ENCODE peak calls at places on chromosome 5, in four cellular contexts. Y, L, H and W are unnamed samples.

GRCh38 chr5:26662806-26663360 is 375.5 kb downstream of the CDH9 start:
- DNase-seq in Y (no peak), L (no peak), H (no peak), W (no peak)

GRCh38 chr5:113846941-113847340 is 333.4 kb downstream of the YTHDC2 start:
- DNase-seq in Y (no peak), L (no peak), H (no peak), W (no peak)

GRCh38 chr5:155898284-155898683 is 428.7 kb upstream of the SGCD start:
- DNase-seq in Y (no peak), L (no peak), H (no peak), W (no peak)

GRCh38 chr5:40717281-40717680 is 37.6 kb downstream of the PTGER4 start:
- DNase-seq in Y (no peak), L (no peak), H (no peak), W (no peak)

GRCh38 chr5:161745392-161745791 is 59.9 kb downstream of the GABRA6 start:
- DNase-seq in Y (no peak), L (no peak), H (no peak), W (no peak)

GRCh38 chr5:7848296-7848695 is 2.6 kb downstream of the CFAP90 start:
- DNase-seq in Y (no peak), L (no peak), H (no peak), W (no peak)

GRCh38 chr5:33557605-33558004 is 116.8 kb downstream of the TARS1 start:
- DNase-seq in Y (no peak), L (no peak), H (no peak), W (no peak)

GRCh38 chr5:55650391-55650790 is 61.7 kb downstream of the SLC38A9 start:
- DNase-seq in Y (no peak), L (no peak), H (no peak), W (no peak)

GRCh38 chr5:5881294-5881693 is 458.8 kb downstream of the ICE1 start:
- DNase-seq in Y (no peak), L (no peak), H (no peak), W (no peak)

GRCh38 chr5:124963236-124963929 is 216.9 kb upstream of the ZNF608 start:
- DNase-seq in Y (no peak), L (peak; percentile 69), H (peak; percentile 75), W (peak; percentile 19)

GRCh38 chr5:78178356-78178755 is 116.1 kb downstream of the AP3B1 start:
- DNase-seq in Y (no peak), L (no peak), H (no peak), W (no peak)

GRCh38 chr5:758698-759053 is 25.9 kb downstream of the ZDHHC11B start:
- DNase-seq in Y (no peak), L (no peak), H (no peak), W (no peak)

GRCh38 chr5:100313657-100314056 is 221.5 kb upstream of the FAM174A start:
- DNase-seq in Y (no peak), L (no peak), H (no peak), W (no peak)

DNA sequence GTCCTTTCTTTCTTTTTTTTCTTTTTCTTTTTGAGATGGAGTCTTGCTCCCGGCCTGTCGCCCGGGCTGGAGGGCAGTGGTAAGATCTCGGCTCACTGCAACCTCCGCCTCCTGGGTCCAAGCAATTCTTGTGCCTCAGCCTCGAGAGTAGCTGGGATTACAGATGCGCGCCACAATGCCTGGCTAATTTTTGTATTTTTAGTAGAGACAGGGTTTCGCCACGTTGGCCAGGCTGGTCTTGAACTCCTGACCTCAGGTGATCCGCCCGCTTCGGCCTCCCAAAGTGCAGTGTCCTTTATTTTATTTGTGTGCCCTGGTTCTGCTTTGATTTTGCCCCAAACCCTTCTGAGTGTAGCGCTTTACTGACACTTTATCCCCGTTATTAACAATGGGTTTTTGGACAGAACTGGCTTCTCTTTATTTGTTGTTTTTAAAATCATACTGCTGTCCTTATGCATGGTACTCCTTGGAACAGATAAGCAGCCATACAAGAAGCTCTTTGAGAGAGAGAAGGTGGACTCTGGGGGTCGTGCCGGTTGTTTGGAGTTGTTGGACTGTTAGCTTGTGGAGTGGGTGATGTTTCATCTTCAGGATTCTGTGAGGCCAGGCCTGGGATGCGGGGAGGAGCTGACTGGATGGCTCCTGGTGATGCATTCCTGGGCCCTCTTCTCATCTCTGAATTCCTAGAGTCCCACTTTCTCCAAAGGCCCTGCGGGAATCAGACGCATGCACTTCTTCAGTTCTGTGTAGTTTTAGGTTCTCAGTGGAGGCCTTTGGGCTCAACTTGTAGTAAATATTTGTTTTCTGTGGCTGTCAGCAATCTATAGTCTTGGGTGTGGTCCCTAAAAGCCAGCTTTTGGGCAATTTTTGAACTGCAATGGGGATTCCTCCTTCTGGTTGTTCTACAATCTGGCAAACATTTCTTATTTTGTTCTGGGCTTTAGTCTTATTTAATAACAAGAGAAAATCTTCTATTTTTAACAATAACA is 47.8 kb downstream of the PTTG1 start:
- DNase-seq in Y (no peak), L (no peak), H (no peak), W (no peak)
- H3K4me3 ChIP-seq in Y (no peak overlapping the region), L (peak overlapping the region; percentile 45), H (no peak overlapping the region), W (no peak overlapping the region)

GRCh38 chr5:132446621-132447020 is 44.0 kb downstream of the IRF1 start:
- DNase-seq in Y (peak; percentile 83), L (no peak), H (peak; percentile 83), W (peak; percentile 19)
- H3K4me3 ChIP-seq in Y (no peak overlapping the region), L (no peak overlapping the region), H (no peak overlapping the region), W (no peak overlapping the region)

GRCh38 chr5:39520232-39520572 is 95.4 kb upstream of the DAB2 start:
- DNase-seq in Y (no peak), L (peak; percentile 94), H (no peak), W (peak; percentile 58)
- H3K4me3 ChIP-seq in Y (no peak overlapping the region), L (no peak overlapping the region), H (no peak overlapping the region), W (peak overlapping the region; percentile 10)

GRCh38 chr5:73120222-73121108 is at the start of gene TMEM171:
- DNase-seq in Y (no peak), L (no peak), H (no peak), W (peak; percentile 55)
- H3K4me3 ChIP-seq in Y (peak within 1 kb of the TSS; percentile 29), L (peak within 1 kb of the TSS; percentile 57), H (no peak within 1 kb of the TSS), W (peak within 1 kb of the TSS; percentile 62)

DNA sequence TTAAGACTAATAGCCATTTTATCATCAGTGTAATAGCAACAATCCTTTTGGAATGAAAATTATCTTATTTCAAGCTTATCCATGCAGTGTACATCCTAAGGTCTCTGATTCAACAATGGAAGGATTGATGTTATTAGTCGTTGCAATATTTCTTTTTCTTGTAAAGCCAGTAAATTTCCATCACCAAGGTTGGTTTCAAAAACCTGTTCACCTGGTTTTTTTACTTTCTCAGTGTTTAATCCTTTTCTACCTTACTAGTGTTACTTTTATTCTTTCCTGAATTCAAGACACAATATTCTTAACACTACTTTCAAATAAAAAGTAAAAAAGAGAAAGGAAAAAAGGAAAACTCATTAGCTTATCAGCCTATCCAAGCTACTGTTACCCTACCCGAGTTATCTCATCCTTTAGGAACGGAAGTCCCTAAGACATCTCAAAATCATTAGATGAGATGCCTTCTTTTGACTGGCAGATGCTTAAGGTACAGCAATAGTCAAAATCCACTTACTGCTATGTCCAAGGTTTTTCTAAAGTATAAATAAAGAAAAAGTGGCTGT is 5.4 kb downstream of the ZFR start:
- DNase-seq in Y (no peak), L (no peak), H (no peak), W (no peak)
- H3K4me3 ChIP-seq in Y (no peak overlapping the region), L (no peak overlapping the region), H (no peak overlapping the region), W (no peak overlapping the region)

DNA sequence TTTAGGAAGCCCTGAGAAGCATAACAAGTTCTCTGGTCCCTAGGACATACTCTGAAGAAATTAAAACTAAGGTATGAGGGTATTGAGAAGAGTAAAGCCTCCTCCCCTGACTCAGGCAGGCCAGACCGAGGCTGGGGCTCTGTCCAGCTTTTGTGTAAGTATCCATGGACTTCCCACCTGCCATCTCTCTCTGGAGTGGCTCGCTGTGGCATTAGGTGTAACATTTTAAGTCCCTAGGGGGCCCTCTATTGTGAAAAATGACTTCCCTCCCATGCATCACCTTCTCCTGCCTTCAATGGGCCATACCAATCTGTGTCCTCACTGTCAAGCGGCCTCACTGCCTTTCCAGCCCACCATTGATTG is 205.5 kb downstream of the SLIT3 start:
- DNase-seq in Y (no peak), L (no peak), H (no peak), W (no peak)
- H3K4me3 ChIP-seq in Y (no peak overlapping the region), L (no peak overlapping the region), H (no peak overlapping the region), W (no peak overlapping the region)

GRCh38 chr5:159933531-159934485 is 17.5 kb downstream of the ADRA1B start:
- DNase-seq in Y (no peak), L (no peak), H (no peak), W (no peak)

GRCh38 chr5:159923008-159923407 is 6.7 kb downstream of the ADRA1B start:
- DNase-seq in Y (no peak), L (no peak), H (no peak), W (no peak)

GRCh38 chr5:159928122-159928960 is 12.1 kb downstream of the ADRA1B start:
- DNase-seq in Y (peak; percentile 74), L (peak; percentile 51), H (no peak), W (peak; percentile 89)
- H3K4me3 ChIP-seq in Y (no peak overlapping the region), L (peak overlapping the region; percentile 7), H (no peak overlapping the region), W (peak overlapping the region; percentile 9)

GRCh38 chr5:12626556-12626955 is 722.3 kb upstream of the CTNND2 start:
- DNase-seq in Y (no peak), L (no peak), H (no peak), W (no peak)
- H3K4me3 ChIP-seq in Y (no peak overlapping the region), L (no peak overlapping the region), H (no peak overlapping the region), W (no peak overlapping the region)

GRCh38 chr5:149409268-149409948 is 30.3 kb upstream of the IL17B start:
- DNase-seq in Y (no peak), L (no peak), H (no peak), W (no peak)

GRCh38 chr5:149406203-149406978 is 27.3 kb upstream of the IL17B start:
- DNase-seq in Y (peak; percentile 78), L (peak; percentile 92), H (peak; percentile 96), W (peak; percentile 94)

GRCh38 chr5:149408252-149409099 is 29.4 kb upstream of the IL17B start:
- DNase-seq in Y (no peak), L (no peak), H (no peak), W (no peak)

GRCh38 chr5:149406979-149407306 is 27.9 kb upstream of the IL17B start:
- DNase-seq in Y (no peak), L (no peak), H (no peak), W (no peak)

GRCh38 chr5:149407331-149408251 is 28.5 kb upstream of the IL17B start:
- DNase-seq in Y (no peak), L (no peak), H (no peak), W (peak; percentile 61)
- H3K4me3 ChIP-seq in Y (peak overlapping the region; percentile 13), L (peak overlapping the region; percentile 64), H (peak overlapping the region; percentile 88), W (peak overlapping the region; percentile 52)